ENCODE peak calls at places on chromosomes 5 and 9, in ten cellular contexts. F is kidney, O is fibroblast of lung, E is colonic mucosa, K is mammary epithelial cell, I is endodermal cell, V is trophoblast cell, M is neural progenitor cell, Q is GM23248, A is mesendoderm. R is an unnamed sample. For H3K4me1, the result is how much of the 10 kb centered on the place peaks cover.

GRCh38 chr9:7489018-7489417 is 310.6 kb downstream of the DMAC1 start:
- DNase-seq in I (no peak), A (no peak), E (peak), M (no peak), F (no peak), O (no peak), V (peak), Q (no peak), K (peak), R (no peak)

GRCh38 chr5:136518174-136518573 is 152.8 kb upstream of the TRPC7 start:
- DNase-seq in E (no peak), A (peak), K (no peak), V (no peak), Q (no peak), F (no peak), I (no peak), M (no peak), O (no peak), R (no peak)

GRCh38 chr5:56818409-56819026 is 3.2 kb downstream of the MAP3K1 start:
- DNase-seq in F (no peak), I (no peak), M (no peak), E (no peak), O (peak), A (no peak), K (peak), V (no peak), Q (peak), R (no peak)

GRCh38 chr9:34520096-34520495 is 2.7 kb downstream of the ENHO start:
- DNase-seq in E (no peak), Q (no peak), A (no peak), F (no peak), I (no peak), O (no peak), V (no peak), M (no peak), K (no peak), R (no peak)

GRCh38 chr5:77437194-77437593 is 54.9 kb downstream of the WDR41 start:
- DNase-seq in O (no peak), F (no peak), V (peak), I (no peak), M (peak), E (no peak), A (peak), K (no peak), Q (no peak), R (no peak)

GRCh38 chr9:14221558-14221957 is 92.4 kb downstream of the NFIB start:
- DNase-seq in M (no peak), I (no peak), O (peak), E (no peak), Q (peak), V (peak), A (peak), K (peak), F (no peak), R (peak)

GRCh38 chr5:176144508-176144907 is 93.7 kb upstream of the SIMC1 start:
- DNase-seq in K (no peak), I (no peak), A (no peak), M (no peak), O (no peak), F (no peak), V (no peak), Q (no peak), E (no peak), R (no peak)

GRCh38 chr5:2038337-2039179 is 155.8 kb upstream of the IRX4 start:
- DNase-seq in A (peak), Q (peak), V (peak), E (peak), M (peak), K (peak), I (peak), F (peak), O (peak), R (no peak)

GRCh38 chr9:78713746-78714405 is 417.0 kb downstream of the PSAT1 start:
- DNase-seq in O (no peak), I (no peak), M (no peak), Q (peak), K (no peak), F (no peak), V (no peak), A (no peak), E (no peak), R (peak)

GRCh38 chr5:40841068-40841805 is at the start of gene CARD6:
- DNase-seq in O (peak), E (no peak), I (no peak), K (no peak), Q (peak), V (no peak), F (no peak), M (no peak), A (no peak), R (no peak)

DNA sequence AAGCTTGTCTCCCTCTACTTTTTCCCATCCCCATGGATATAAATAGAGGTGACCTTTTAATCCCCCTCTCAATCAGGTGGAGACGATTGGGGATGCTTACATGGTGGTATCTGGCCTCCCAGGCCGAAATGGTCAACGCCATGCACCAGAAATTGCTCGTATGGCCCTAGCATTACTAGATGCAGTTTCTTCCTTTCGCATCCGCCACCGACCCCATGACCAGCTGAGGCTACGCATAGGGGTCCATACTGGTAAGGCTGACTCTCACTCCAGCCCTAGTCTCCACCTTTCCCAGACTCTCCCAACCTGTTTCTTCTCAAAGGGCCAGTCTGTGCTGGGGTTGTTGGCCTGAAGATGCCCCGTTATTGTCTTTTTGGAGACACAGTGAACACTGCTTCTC is 3.6 kb downstream of the SPAG8 start:
- DNase-seq in I (no peak), K (no peak), Q (no peak), O (no peak), V (no peak), A (no peak), F (no peak), M (no peak), E (no peak), R (no peak)
- H3K9ac ChIP-seq in I (no peak), K (no peak), Q (no peak), O (no peak), V (no peak), A (no peak), F (no peak), M (no peak), E (no peak), R (no peak)

DNA sequence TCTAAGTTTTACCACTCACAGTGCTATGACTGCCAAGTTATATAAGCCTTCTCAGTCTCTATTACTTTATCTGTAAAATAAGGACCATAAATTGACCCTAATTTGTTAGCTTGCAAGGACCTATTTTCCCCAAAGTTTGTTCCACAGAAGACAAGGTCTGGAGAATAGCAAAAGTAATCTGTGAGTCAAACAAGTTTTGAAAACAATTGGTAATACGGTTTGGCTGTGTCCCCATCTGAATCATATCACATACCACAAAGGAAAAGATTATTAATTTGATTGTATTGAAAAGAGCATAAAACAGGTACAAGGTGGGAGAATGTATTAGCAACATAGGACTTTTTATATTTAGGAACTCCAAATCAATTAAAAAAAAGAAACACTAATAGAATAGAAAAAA is 124.0 kb upstream of the TARS1 start:
- DNase-seq in F (no peak), Q (peak), E (no peak), O (peak), M (no peak), A (no peak), I (no peak), K (peak), V (no peak), R (peak)
- H3K27ac ChIP-seq in F (no peak), Q (peak), E (no peak), O (no peak), M (no peak), A (no peak), I (no peak), K (no peak), V (no peak), R (no peak)

DNA sequence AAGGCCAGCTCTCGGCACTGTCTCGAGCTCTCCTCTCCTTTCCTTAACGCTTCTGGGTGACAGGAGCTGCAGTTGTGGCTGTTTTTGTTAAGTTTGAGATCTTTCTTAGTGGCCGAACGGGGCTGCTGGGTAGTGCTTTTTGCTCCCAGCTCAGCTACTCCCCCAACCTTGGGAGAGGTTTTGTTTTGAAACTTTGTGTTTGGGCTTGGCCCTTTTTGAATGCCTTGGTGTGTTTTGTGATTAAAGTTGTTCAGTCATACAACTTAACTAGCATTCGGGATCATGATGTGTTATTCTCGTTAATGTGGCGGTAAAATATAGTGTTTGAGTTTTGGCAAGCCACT is 1.0 kb downstream of the KDM3B start:
- DNase-seq in K (no peak), V (no peak), O (no peak), M (no peak), I (no peak), A (no peak), E (no peak), F (no peak), Q (peak), R (peak)
- H3K4me1 ChIP-seq in K (under half), V (under half), O (under half), M (under half), I (under half), A (under half), E (under half), F (under half), Q (under half), R (under half)

DNA sequence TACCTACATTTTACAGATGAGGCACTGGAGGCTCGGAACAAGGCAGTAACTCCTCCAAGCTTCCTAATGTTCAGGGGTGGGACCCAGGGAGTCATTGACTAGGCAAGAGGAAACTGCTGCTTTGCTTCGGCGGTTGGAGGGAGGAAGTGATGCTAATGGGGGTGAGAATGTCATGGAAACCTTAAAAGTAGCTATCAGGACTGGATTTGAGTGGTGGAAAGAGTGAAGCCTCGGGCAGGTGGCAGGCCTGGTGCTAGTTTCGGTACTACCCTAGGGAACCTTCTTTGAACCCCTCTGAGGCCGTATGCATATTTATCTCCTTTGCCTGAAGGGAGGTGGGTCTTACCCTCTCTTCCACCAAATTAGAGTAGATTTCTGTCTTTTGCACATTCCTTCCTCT is 1.6 kb downstream of the BSPRY start:
- DNase-seq in O (no peak), A (no peak), V (no peak), Q (no peak), F (no peak), I (no peak), E (no peak), M (no peak), K (no peak), R (no peak)
- H3K9ac ChIP-seq in O (no peak), A (no peak), V (no peak), Q (no peak), F (no peak), I (no peak), E (no peak), M (no peak), K (no peak), R (no peak)

GRCh38 chr9:127083598-127083997 is 38.8 kb downstream of the ANGPTL2 start:
- DNase-seq in Q (peak), A (no peak), V (no peak), F (no peak), O (no peak), I (no peak), E (no peak), K (no peak), M (no peak), R (no peak)
- H3K27ac ChIP-seq in Q (no peak), A (no peak), V (no peak), F (no peak), O (no peak), I (no peak), E (no peak), K (no peak), M (no peak), R (no peak)

GRCh38 chr9:126293522-126293889 is 33.1 kb upstream of the MVB12B start:
- DNase-seq in I (no peak), V (no peak), A (peak), M (peak), K (no peak), O (no peak), E (no peak), F (no peak), Q (no peak), R (no peak)

GRCh38 chr9:126290871-126291270 is 35.8 kb upstream of the MVB12B start:
- DNase-seq in I (no peak), O (no peak), M (no peak), K (no peak), A (peak), F (no peak), E (no peak), V (no peak), Q (no peak), R (no peak)

GRCh38 chr9:126294331-126295081 is 32.1 kb upstream of the MVB12B start:
- DNase-seq in A (no peak), K (no peak), O (no peak), I (no peak), M (no peak), Q (no peak), V (no peak), E (no peak), F (no peak), R (no peak)

GRCh38 chr9:126291925-126292324 is 34.7 kb upstream of the MVB12B start:
- DNase-seq in F (no peak), K (no peak), E (no peak), M (no peak), I (no peak), O (no peak), V (no peak), Q (no peak), A (no peak), R (no peak)

DNA sequence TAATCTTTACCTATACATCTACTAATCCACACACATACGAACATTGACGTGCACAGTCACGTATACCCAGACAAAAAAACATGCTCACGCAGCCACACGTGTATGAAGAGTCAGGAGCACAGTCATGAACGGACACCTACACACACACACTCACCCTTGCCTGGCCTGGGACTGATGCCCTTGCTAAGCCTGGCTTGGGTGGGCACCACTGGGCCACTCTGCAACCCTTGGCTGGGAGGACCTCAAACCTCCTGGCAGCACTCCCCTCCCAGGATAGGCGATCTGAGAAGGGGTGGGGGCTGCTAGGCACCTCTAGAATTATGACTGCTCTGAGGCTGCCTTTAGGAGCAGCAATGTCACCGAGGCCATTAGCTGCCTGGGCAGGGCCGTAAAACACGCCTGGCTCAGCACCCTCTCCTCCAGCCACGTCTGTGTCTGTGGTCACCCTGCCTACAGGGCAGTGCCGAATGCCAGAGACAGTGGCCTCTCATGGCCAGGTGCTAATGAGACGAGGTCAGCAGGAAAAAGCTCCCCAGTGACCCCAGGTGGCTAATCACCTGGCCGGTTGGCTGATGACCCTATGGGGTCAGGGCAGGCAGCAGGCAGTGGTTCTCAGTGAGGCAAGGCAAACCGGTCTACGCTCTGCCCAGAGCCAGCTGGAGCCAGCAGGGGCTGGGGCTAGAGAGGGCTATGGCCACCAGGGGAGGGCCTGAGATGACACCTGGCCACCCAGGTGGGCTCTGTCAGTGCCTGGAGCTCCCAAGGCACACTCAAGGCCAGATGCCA is 33.7 kb upstream of the MVB12B start:
- DNase-seq in M (no peak), V (no peak), Q (no peak), E (no peak), I (no peak), A (no peak), F (no peak), K (no peak), O (no peak), R (no peak)
- H3K4me1 ChIP-seq in M (under half), V (under half), Q (under half), E (under half), I (under half), A (under half), F (under half), K (under half), O (under half), R (under half)

R was measured in astrocyte.